ENCODE peak calls at places on chromosome X, in six cellular contexts. T is activated T-cell treated with anti-CD3 and anti-CD28 coated beads, Interleukin-2, amount 50 U/mL, for 4 hours; D is cardiac fibroblast; J is EL; S is stimulated activated CD4-positive, alpha-beta T cell treated with anti-CD3 and anti-CD28 coated beads, Interleukin-1b, Interleukin-23, amount 100 ng/mL, for 1 hour; P is OCI-M1. L is an unnamed sample.

GRCh38 chrX:15055146-15055930 is 182.1 kb downstream of the MOSPD2 start:
- DNase-seq in T (no peak), S (no peak), P (no peak), J (peak), D (no peak), L (no peak)

GRCh38 chrX:80879916-80880315 is 70.2 kb upstream of the BRWD3 start:
- DNase-seq in S (no peak), P (no peak), J (peak), D (peak), T (no peak), L (no peak)

GRCh38 chrX:123291623-123292022 is 107.5 kb downstream of the GRIA3 start:
- DNase-seq in D (no peak), J (no peak), P (no peak), T (no peak), S (no peak), L (no peak)

GRCh38 chrX:13387656-13388421 is 68.0 kb upstream of the ATXN3L start:
- DNase-seq in J (peak), T (no peak), S (no peak), D (peak), P (peak), L (peak)

GRCh38 chrX:143634373-143634685 is 1.6 kb downstream of the SLITRK4 start:
- DNase-seq in J (no peak), D (no peak), S (no peak), T (no peak), P (no peak), L (no peak)

GRCh38 chrX:3232262-3232950 is 114.0 kb downstream of the MXRA5 start:
- DNase-seq in J (no peak), D (no peak), S (no peak), T (no peak), P (no peak), L (no peak)

GRCh38 chrX:47169726-47170515 is 23.7 kb upstream of the UBA1 start:
- DNase-seq in J (peak), S (no peak), T (no peak), D (peak), P (no peak), L (peak)

GRCh38 chrX:21661316-21661715 is 3.2 kb upstream of the KLHL34 start:
- DNase-seq in T (no peak), J (no peak), P (no peak), D (no peak), S (no peak), L (no peak)

GRCh38 chrX:46574337-46574940 is 874 bp downstream of the CHST7 start:
- DNase-seq in P (no peak), T (peak), S (no peak), J (peak), D (peak), L (no peak)

GRCh38 chrX:56343231-56343630 is 111.1 kb downstream of the KLF8 start:
- DNase-seq in P (no peak), D (no peak), J (no peak), S (no peak), T (no peak), L (no peak)

GRCh38 chrX:27186671-27187070 is 276.5 kb downstream of the PPP4R3C start:
- DNase-seq in D (peak), S (no peak), J (peak), T (peak), P (peak), L (peak)

GRCh38 chrX:110258552-110258951 is 59.3 kb downstream of the AMMECR1 start:
- DNase-seq in P (no peak), S (no peak), D (peak), T (no peak), J (peak), L (no peak)

GRCh38 chrX:17613979-17614572 is 123.2 kb upstream of the SCML1 start:
- DNase-seq in T (no peak), J (peak), P (peak), S (no peak), D (no peak), L (peak)

GRCh38 chrX:38669425-38669824 is 108.1 kb downstream of the TSPAN7 start:
- DNase-seq in T (no peak), D (no peak), S (no peak), P (no peak), J (no peak), L (no peak)

GRCh38 chrX:126137899-126138298 is 28.2 kb downstream of the DCAF12L2 start:
- DNase-seq in D (peak), S (no peak), J (no peak), P (peak), T (no peak), L (peak)

GRCh38 chrX:77426811-77427210 is 20.4 kb upstream of the FGF16 start:
- DNase-seq in S (no peak), J (peak), T (no peak), P (no peak), D (peak), L (no peak)

GRCh38 chrX:109475174-109475891 is 6.6 kb downstream of the GUCY2F start:
- DNase-seq in J (peak), P (peak), S (no peak), D (peak), T (no peak), L (peak)